ENCODE peak calls at places on chromosomes 11 and 22, in eight cellular contexts. A is colonic mucosa, Y is cardiac muscle cell, I is pancreas, P is heart right ventricle, H is K562, X is heart left ventricle, Q is brain microvascular endothelial cell. L is an unnamed sample.
A peak's percentile ranks its signal among the peaks of the same experiment; 100 is the strongest.

GRCh38 chr11:69791266-69791665 is 16.1 kb upstream of the FGF4 start:
- DNase-seq in A (no peak), Y (peak; percentile 37), I (no peak), P (no peak), H (no peak), X (no peak), Q (peak; percentile 51), L (no peak)

GRCh38 chr22:36585841-36586240 is 56.9 kb upstream of the EIF3D start:
- DNase-seq in A (no peak), Y (no peak), I (no peak), P (no peak), H (no peak), X (no peak), Q (no peak), L (no peak)

GRCh38 chr11:48093795-48094642 is 113.7 kb downstream of the PTPRJ start:
- DNase-seq in A (peak; percentile 42), Y (peak; percentile 35), I (no peak), P (peak; percentile 24), H (no peak), X (no peak), Q (no peak), L (no peak)

GRCh38 chr22:49975543-49976389 is 15.2 kb downstream of the PIM3 start:
- DNase-seq in A (peak; percentile 47), Y (peak; percentile 33), I (peak; percentile 43), P (no peak), H (peak; percentile 55), X (no peak), Q (no peak), L (peak; percentile 27)

GRCh38 chr11:119006696-119007095 is 8.8 kb downstream of the CENATAC start:
- DNase-seq in A (no peak), Y (no peak), I (no peak), P (no peak), H (no peak), X (no peak), Q (no peak), L (no peak)

GRCh38 chr22:37708580-37709444 is 12.0 kb downstream of the TRIOBP start:
- DNase-seq in A (no peak), Y (no peak), I (no peak), P (peak; percentile 29), H (no peak), X (peak; percentile 44), Q (no peak), L (no peak)

GRCh38 chr11:46948378-46949131 is 12.0 kb downstream of the CSTPP1 start:
- DNase-seq in A (peak; percentile 43), Y (peak; percentile 60), I (no peak), P (no peak), H (no peak), X (no peak), Q (peak; percentile 66), L (no peak)

GRCh38 chr11:47538741-47539575 is 14.0 kb downstream of the CELF1 start:
- DNase-seq in A (no peak), Y (no peak), I (no peak), P (no peak), H (no peak), X (no peak), Q (no peak), L (no peak)

GRCh38 chr11:68806931-68807844 is 34.5 kb downstream of the CPT1A start:
- DNase-seq in A (no peak), Y (peak; percentile 84), I (no peak), P (no peak), H (no peak), X (no peak), Q (peak; percentile 66), L (no peak)

GRCh38 chr11:118313242-118313641 is 8.7 kb downstream of the CD3E start:
- DNase-seq in A (no peak), Y (peak; percentile 7), I (no peak), P (no peak), H (no peak), X (no peak), Q (no peak), L (no peak)

GRCh38 chr22:39290724-39291161 is 28.7 kb downstream of the RPL3 start:
- DNase-seq in A (no peak), Y (peak; percentile 65), I (peak; percentile 97), P (peak; percentile 84), H (no peak), X (peak; percentile 85), Q (peak; percentile 45), L (no peak)

GRCh38 chr11:31397239-31397834 is 27.7 kb downstream of the DNAJC24 start:
- DNase-seq in A (no peak), Y (peak; percentile 38), I (no peak), P (no peak), H (peak; percentile 30), X (no peak), Q (no peak), L (no peak)

GRCh38 chr11:61654397-61654829 is 25.8 kb upstream of the DAGLA start:
- DNase-seq in A (peak; percentile 75), Y (peak; percentile 21), I (no peak), P (peak; percentile 76), H (no peak), X (peak; percentile 67), Q (no peak), L (peak; percentile 48)

GRCh38 chr22:48396785-48397530 is 1430.7 kb downstream of the BRD1 start:
- DNase-seq in A (no peak), Y (no peak), I (no peak), P (no peak), H (no peak), X (no peak), Q (no peak), L (no peak)

GRCh38 chr11:104095791-104096190 is 59.4 kb downstream of the DDI1 start:
- DNase-seq in A (no peak), Y (peak; percentile 24), I (no peak), P (no peak), H (no peak), X (no peak), Q (no peak), L (no peak)

GRCh38 chr22:37187891-37188761 is at the start of gene C1QTNF6:
- DNase-seq in A (peak; percentile 65), Y (peak; percentile 87), I (no peak), P (no peak), H (no peak), X (peak; percentile 61), Q (no peak), L (no peak)

GRCh38 chr22:35995772-35996171 is 32.9 kb downstream of the RBFOX2 start:
- DNase-seq in A (peak; percentile 64), Y (peak; percentile 97), I (no peak), P (peak; percentile 89), H (peak; percentile 18), X (peak; percentile 86), Q (peak; percentile 88), L (peak; percentile 51)

GRCh38 chr11:86523738-86524602 is 148.4 kb downstream of the ME3 start:
- DNase-seq in A (no peak), Y (peak; percentile 85), I (peak; percentile 30), P (no peak), H (no peak), X (no peak), Q (peak; percentile 99), L (no peak)

GRCh38 chr22:22932512-22932941 is 44.9 kb downstream of the IGLL5 start:
- DNase-seq in A (no peak), Y (no peak), I (no peak), P (no peak), H (no peak), X (no peak), Q (no peak), L (no peak)

GRCh38 chr11:371051-371450 is 1.8 kb downstream of the B4GALNT4 start:
- DNase-seq in A (no peak), Y (no peak), I (peak; percentile 15), P (no peak), H (no peak), X (no peak), Q (no peak), L (no peak)

GRCh38 chr22:19942886-19943664 is 1.5 kb upstream of the TXNRD2 start:
- DNase-seq in A (no peak), Y (peak; percentile 90), I (no peak), P (peak; percentile 30), H (peak; percentile 74), X (peak; percentile 42), Q (peak; percentile 87), L (no peak)

GRCh38 chr11:133576351-133576750 is 44.0 kb upstream of the OPCML start:
- DNase-seq in A (no peak), Y (no peak), I (no peak), P (no peak), H (peak; percentile 23), X (no peak), Q (no peak), L (no peak)

GRCh38 chr11:27916541-27917100 is 191.3 kb downstream of the KIF18A start:
- DNase-seq in A (no peak), Y (no peak), I (no peak), P (no peak), H (no peak), X (no peak), Q (no peak), L (no peak)

GRCh38 chr22:40418366-40419201 is 48.2 kb downstream of the SGSM3 start:
- DNase-seq in A (no peak), Y (no peak), I (peak; percentile 43), P (peak; percentile 33), H (no peak), X (no peak), Q (no peak), L (no peak)

GRCh38 chr11:69537855-69538640 is 56.6 kb downstream of the LINC01488 start:
- DNase-seq in A (no peak), Y (no peak), I (no peak), P (no peak), H (no peak), X (no peak), Q (no peak), L (no peak)

GRCh38 chr11:71442123-71442522 is 6.1 kb downstream of the DHCR7 start:
- DNase-seq in A (no peak), Y (no peak), I (no peak), P (no peak), H (no peak), X (no peak), Q (no peak), L (no peak)
- H3K36me3 ChIP-seq in A (peaks cover 18% of the 10 kb centered on the region), Y (peaks cover 62% of the 10 kb centered on the region), I (peaks cover 6% of the 10 kb centered on the region), P (peaks cover 77% of the 10 kb centered on the region), H (peaks cover 99% of the 10 kb centered on the region), X (no peaks in the 10 kb centered on the region), Q (peaks cover 74% of the 10 kb centered on the region), L (peaks cover 58% of the 10 kb centered on the region)

DNA sequence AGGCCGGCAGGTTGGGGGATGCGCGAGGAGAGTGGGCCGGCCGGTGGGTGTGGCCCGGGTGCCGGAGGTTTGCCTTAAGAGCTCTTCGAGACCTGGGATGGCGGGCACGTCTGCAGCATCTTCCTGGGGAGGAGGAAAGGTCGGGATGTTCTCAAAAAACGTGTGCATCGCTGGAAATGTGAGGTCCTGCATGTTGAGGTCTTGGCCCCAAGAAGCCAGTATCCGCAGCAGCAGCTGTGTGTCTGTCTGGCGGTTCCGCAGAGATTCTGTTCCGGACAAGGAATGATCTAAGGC is 1.4 kb downstream of the NAV2 start:
- DNase-seq in A (no peak), Y (peak; percentile 5), I (peak; percentile 29), P (no peak), H (no peak), X (no peak), Q (peak; percentile 7), L (no peak)
- H3K27ac ChIP-seq in A (no peak overlapping the region), Y (no peak overlapping the region), I (no peak overlapping the region), P (peak overlapping the region; percentile 98), H (no peak overlapping the region), X (peak overlapping the region; percentile 95), Q (peak overlapping the region; percentile 91), L (no peak overlapping the region)

GRCh38 chr11:16789560-16790483 is 51.4 kb downstream of the C11orf58 start:
- DNase-seq in A (no peak), Y (no peak), I (no peak), P (no peak), H (no peak), X (no peak), Q (no peak), L (no peak)
- TF ChIP-seq CTCF in A (no peak), Y (no peak), I (no peak), P (no peak), H (no peak), X (no peak), Q (no peak), L (no peak)

GRCh38 chr22:45337536-45337935 is 27.8 kb downstream of the FAM118A start:
- DNase-seq in A (no peak), Y (no peak), I (no peak), P (no peak), H (no peak), X (no peak), Q (no peak), L (no peak)
- H3K36me3 ChIP-seq in A (peaks cover 6% of the 10 kb centered on the region), Y (peaks cover 33% of the 10 kb centered on the region), I (peaks cover 24% of the 10 kb centered on the region), P (peaks cover 71% of the 10 kb centered on the region), H (peaks cover 86% of the 10 kb centered on the region), X (no peaks in the 10 kb centered on the region), Q (peaks cover 13% of the 10 kb centered on the region), L (no peaks in the 10 kb centered on the region)

L was measured in lung.